ENCODE peak calls at places on chromosomes 6 and 20, in eight cellular contexts. O is heart right ventricle; M is heart left ventricle; C is naive thymus-derived CD8-positive, alpha-beta T cell; J is naive B cell; D is mucosa of descending colon; S is A549; R is upper lobe of left lung. Z is an unnamed sample.

GRCh38 chr20:32505723-32506473 is 79.2 kb downstream of the NOL4L start:
- ATAC-seq in D (no peak), M (no peak), J (no peak), O (no peak), S (no peak), C (no peak), R (no peak), Z (no peak)

GRCh38 chr20:35625584-35626385 is 10.2 kb downstream of the SPAG4 start:
- ATAC-seq in M (no peak), O (no peak), J (no peak), S (no peak), C (no peak), D (no peak), R (no peak), Z (no peak)

GRCh38 chr20:36642136-36642535 is 3.9 kb downstream of the SLA2 start:
- ATAC-seq in C (no peak), D (no peak), O (no peak), M (no peak), J (no peak), R (no peak), S (no peak), Z (no peak)

GRCh38 chr6:114304304-114304887 is 38.4 kb downstream of the HS3ST5 start:
- ATAC-seq in J (no peak), C (no peak), S (no peak), R (no peak), D (no peak), O (no peak), M (no peak), Z (no peak)

GRCh38 chr6:11386323-11386722 is 151.2 kb upstream of the TMEM170B start:
- ATAC-seq in O (no peak), M (no peak), J (peak), R (no peak), D (peak), S (no peak), C (no peak), Z (no peak)

GRCh38 chr6:37717836-37718251 is 20.2 kb upstream of the MDGA1 start:
- ATAC-seq in S (peak), O (peak), J (no peak), D (no peak), C (no peak), R (no peak), M (peak), Z (no peak)

GRCh38 chr6:43945778-43946100 is 175.7 kb downstream of the VEGFA start:
- ATAC-seq in D (no peak), C (no peak), O (no peak), J (no peak), S (no peak), M (no peak), R (no peak), Z (no peak)

GRCh38 chr20:50169329-50169823 is 15.9 kb upstream of the PEDS1 start:
- ATAC-seq in D (peak), R (peak), O (no peak), J (peak), C (peak), S (no peak), M (no peak), Z (no peak)

GRCh38 chr6:158799051-158799792 is 19.9 kb downstream of the EZR start:
- ATAC-seq in D (peak), J (no peak), C (no peak), S (peak), O (peak), M (peak), R (no peak), Z (no peak)

GRCh38 chr6:72956272-72956671 is 269.0 kb downstream of the KHDC1L start:
- ATAC-seq in O (no peak), J (no peak), R (no peak), M (no peak), C (no peak), S (no peak), D (no peak), Z (no peak)

GRCh38 chr6:16199792-16200191 is 38.6 kb upstream of the GMPR start:
- ATAC-seq in R (no peak), D (peak), S (no peak), M (no peak), C (no peak), J (no peak), O (peak), Z (no peak)

GRCh38 chr6:12570461-12571030 is 146.0 kb upstream of the PHACTR1 start:
- ATAC-seq in S (no peak), R (no peak), O (peak), J (no peak), C (no peak), D (peak), M (peak), Z (no peak)

GRCh38 chr20:48758206-48758820 is 69.5 kb downstream of the PREX1 start:
- ATAC-seq in C (peak), M (no peak), S (no peak), J (peak), R (no peak), D (peak), O (no peak), Z (no peak)

GRCh38 chr20:16061394-16061793 is 511.9 kb downstream of the KIF16B start:
- ATAC-seq in D (no peak), O (no peak), J (no peak), C (no peak), M (no peak), R (no peak), S (no peak), Z (no peak)

GRCh38 chr6:155260686-155261085 is 3.1 kb upstream of the CLDN20 start:
- ATAC-seq in J (no peak), D (no peak), R (no peak), O (no peak), S (no peak), M (no peak), C (no peak), Z (no peak)

GRCh38 chr6:4593891-4594445 is 182.2 kb upstream of the CDYL start:
- ATAC-seq in C (no peak), R (no peak), O (no peak), D (no peak), M (no peak), J (no peak), S (no peak), Z (no peak)

GRCh38 chr6:130324657-130325056 is 41.2 kb upstream of the TMEM200A start:
- ATAC-seq in J (no peak), O (no peak), D (no peak), C (no peak), S (no peak), R (no peak), M (no peak), Z (no peak)

GRCh38 chr20:32522525-32522774 is 62.7 kb downstream of the NOL4L start:
- ATAC-seq in O (no peak), J (peak), C (peak), S (peak), R (peak), D (peak), M (no peak), Z (no peak)

GRCh38 chr20:17381701-17382100 is 149.5 kb downstream of the BFSP1 start:
- ATAC-seq in S (no peak), D (no peak), C (no peak), O (no peak), J (no peak), M (no peak), R (no peak), Z (no peak)

GRCh38 chr20:20837574-20838021 is 125.2 kb upstream of the RALGAPA2 start:
- ATAC-seq in S (peak), J (no peak), C (no peak), D (peak), R (peak), M (no peak), O (no peak), Z (no peak)

GRCh38 chr6:18707714-18708439 is 320.7 kb downstream of the RNF144B start:
- ATAC-seq in D (no peak), M (no peak), C (no peak), O (no peak), J (no peak), S (no peak), R (no peak), Z (no peak)

GRCh38 chr6:7727150-7727950 is 1.5 kb downstream of the BMP6 start:
- ATAC-seq in S (peak), M (no peak), J (no peak), C (no peak), R (no peak), D (no peak), O (no peak), Z (no peak)

GRCh38 chr6:55016261-55016660 is 158.1 kb upstream of the HCRTR2 start:
- ATAC-seq in J (no peak), O (no peak), D (peak), M (peak), R (no peak), C (no peak), S (no peak), Z (no peak)

GRCh38 chr20:23641936-23642751 is 4.4 kb upstream of the CST3 start:
- ATAC-seq in C (no peak), J (no peak), R (peak), S (no peak), M (no peak), D (no peak), O (no peak), Z (peak)

GRCh38 chr20:31918471-31919105 is 33.3 kb downstream of the PDRG1 start:
- ATAC-seq in O (no peak), S (no peak), R (no peak), M (no peak), C (no peak), J (no peak), D (no peak), Z (no peak)

GRCh38 chr6:10266462-10266861 is 148.4 kb downstream of the TFAP2A start:
- ATAC-seq in D (no peak), J (no peak), M (no peak), S (no peak), O (no peak), C (no peak), R (no peak), Z (no peak)

GRCh38 chr6:16097382-16098171 is 31.3 kb upstream of the MYLIP start:
- ATAC-seq in C (no peak), O (no peak), D (no peak), J (no peak), S (no peak), R (no peak), M (no peak), Z (no peak)

GRCh38 chr6:98116513-98116912 is 717.9 kb upstream of the POU3F2 start:
- ATAC-seq in C (no peak), M (no peak), O (no peak), D (no peak), S (no peak), R (no peak), J (no peak), Z (no peak)

Z was measured in gastroesophageal sphincter.